ENCODE peak calls at places on chromosomes 2 and 18, in nine cellular contexts. L is NT2/D1; J is IMR-90; G is kidney; K is naive thymus-derived CD4-positive, alpha-beta T cell; R is Peyer's patch; C is CD4-positive, alpha-beta memory T cell; M is body of pancreas; Q is stomach. A is an unnamed sample. For H3K4me1 and H3K36me3, the result is how much of the 10 kb centered on the place peaks cover.

GRCh38 chr18:7466190-7466589 is 100.9 kb upstream of the PTPRM start:
- DNase-seq in L (no peak), J (no peak), G (no peak), K (no peak), R (no peak), C (no peak), M (no peak), Q (no peak), A (no peak)

GRCh38 chr2:121073320-121074210 is 211.4 kb downstream of the TFCP2L1 start:
- DNase-seq in L (no peak), J (no peak), G (no peak), K (no peak), R (no peak), C (no peak), M (no peak), Q (no peak), A (no peak)

GRCh38 chr18:5603153-5603552 is 59.4 kb upstream of the EPB41L3 start:
- DNase-seq in L (no peak), J (no peak), G (no peak), K (no peak), R (no peak), C (no peak), M (no peak), Q (no peak), A (no peak)

GRCh38 chr2:201257941-201258665 is 2.2 kb upstream of the CASP8 start:
- DNase-seq in L (peak), J (peak), G (peak), K (peak), R (peak), C (peak), M (peak), Q (peak), A (no peak)

GRCh38 chr2:155643056-155643775 is 689.3 kb downstream of the NR4A2 start:
- DNase-seq in L (no peak), J (no peak), G (no peak), K (no peak), R (no peak), C (no peak), M (no peak), Q (no peak), A (no peak)

GRCh38 chr18:45733535-45733934 is 9.6 kb downstream of the SLC14A1 start:
- DNase-seq in L (no peak), J (no peak), G (no peak), K (no peak), R (no peak), C (no peak), M (no peak), Q (no peak), A (no peak)

GRCh38 chr18:57542801-57543427 is 43.6 kb downstream of the FECH start:
- DNase-seq in L (no peak), J (peak), G (no peak), K (no peak), R (no peak), C (no peak), M (no peak), Q (no peak), A (no peak)

GRCh38 chr2:65055427-65056214 is 595 bp upstream of the CEP68 start:
- DNase-seq in L (no peak), J (no peak), G (peak), K (no peak), R (no peak), C (no peak), M (peak), Q (peak), A (no peak)

GRCh38 chr2:240236217-240237111 is 96.0 kb upstream of the OTOS start:
- DNase-seq in L (no peak), J (no peak), G (peak), K (no peak), R (peak), C (no peak), M (peak), Q (no peak), A (no peak)

GRCh38 chr2:168500516-168500915 is 44.4 kb downstream of the CERS6 start:
- DNase-seq in L (no peak), J (no peak), G (no peak), K (no peak), R (no peak), C (no peak), M (no peak), Q (no peak), A (no peak)

GRCh38 chr18:33560686-33561370 is 17.2 kb upstream of the ASXL3 start:
- DNase-seq in L (no peak), J (peak), G (no peak), K (no peak), R (no peak), C (no peak), M (no peak), Q (no peak), A (peak)

GRCh38 chr18:75160315-75160714 is 48.6 kb downstream of the PTGR3 start:
- DNase-seq in L (no peak), J (no peak), G (no peak), K (no peak), R (no peak), C (no peak), M (no peak), Q (no peak), A (no peak)

GRCh38 chr2:25265802-25266201 is 75.9 kb downstream of the DNMT3A start:
- DNase-seq in L (no peak), J (no peak), G (no peak), K (no peak), R (no peak), C (no peak), M (no peak), Q (no peak), A (no peak)

GRCh38 chr2:113203217-113203530 is 29.4 kb downstream of the PSD4 start:
- DNase-seq in L (no peak), J (peak), G (no peak), K (no peak), R (peak), C (no peak), M (no peak), Q (no peak), A (no peak)

GRCh38 chr18:24161304-24161703 is 22.4 kb downstream of the CABYR start:
- DNase-seq in L (no peak), J (no peak), G (no peak), K (no peak), R (no peak), C (no peak), M (no peak), Q (no peak), A (no peak)

GRCh38 chr2:18991177-18992168 is 366.9 kb downstream of the OSR1 start:
- DNase-seq in L (no peak), J (peak), G (no peak), K (no peak), R (peak), C (no peak), M (peak), Q (peak), A (no peak)

GRCh38 chr2:37390777-37391176 is 46.3 kb downstream of the QPCT start:
- DNase-seq in L (no peak), J (no peak), G (no peak), K (no peak), R (no peak), C (no peak), M (no peak), Q (no peak), A (no peak)

GRCh38 chr2:191748528-191749180 is 70.7 kb downstream of the NABP1 start:
- DNase-seq in L (no peak), J (peak), G (no peak), K (no peak), R (no peak), C (no peak), M (no peak), Q (no peak), A (no peak)

GRCh38 chr2:86832334-86833096 is 29.2 kb downstream of the CD8B start:
- DNase-seq in L (no peak), J (no peak), G (no peak), K (no peak), R (no peak), C (no peak), M (no peak), Q (no peak), A (no peak)
- H3K4me1 ChIP-seq in L (under half), J (under half), G (under half), K (under half), R (under half), C (under half), M (under half), Q (under half), A (under half)

GRCh38 chr2:85784474-85784986 is 30.7 kb downstream of the ATOH8 start:
- DNase-seq in L (no peak), J (no peak), G (no peak), K (no peak), R (no peak), C (no peak), M (no peak), Q (no peak), A (no peak)
- H3K36me3 ChIP-seq in L (under half), J (under half), G (under half), K (under half), R (under half), C (under half), M (under half), Q (under half), A (under half)

GRCh38 chr2:149136111-149136510 is 97.6 kb downstream of the LYPD6B start:
- DNase-seq in L (no peak), J (no peak), G (no peak), K (no peak), R (no peak), C (no peak), M (no peak), Q (no peak), A (no peak)
- H3K4me1 ChIP-seq in L (under half), J (under half), G (under half), K (under half), R (under half), C (under half), M (under half), Q (under half), A (under half)

DNA sequence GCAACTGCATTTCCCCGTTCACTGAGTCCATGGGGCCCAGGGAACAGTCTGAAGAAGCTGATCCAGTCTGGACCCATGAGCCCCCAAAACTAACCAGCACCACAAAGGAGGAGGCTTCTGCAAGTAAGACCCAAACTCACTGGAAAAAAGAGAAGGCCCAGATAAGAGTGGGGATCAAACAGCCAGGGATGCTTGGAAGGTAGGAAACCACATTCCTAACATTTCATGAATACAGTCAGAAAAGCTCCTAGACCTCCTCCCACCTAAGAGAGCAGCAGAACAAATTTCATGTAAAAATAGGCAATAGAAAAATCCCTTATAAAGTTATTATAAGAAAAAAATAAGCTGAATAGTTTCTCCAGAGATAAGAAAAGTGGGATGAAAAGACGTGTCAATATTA is 30.3 kb downstream of the TUBB6 start:
- DNase-seq in L (no peak), J (no peak), G (no peak), K (no peak), R (no peak), C (no peak), M (no peak), Q (no peak), A (no peak)
- H3K36me3 ChIP-seq in L (under half), J (under half), G (under half), K (half or more), R (under half), C (under half), M (under half), Q (half or more), A (half or more)

GRCh38 chr2:46394649-46395510 is 84.5 kb upstream of the TMEM247 start:
- DNase-seq in L (no peak), J (no peak), G (no peak), K (no peak), R (no peak), C (no peak), M (no peak), Q (no peak), A (no peak)
- H3K4me1 ChIP-seq in L (under half), J (under half), G (under half), K (under half), R (under half), C (under half), M (under half), Q (under half), A (under half)

DNA sequence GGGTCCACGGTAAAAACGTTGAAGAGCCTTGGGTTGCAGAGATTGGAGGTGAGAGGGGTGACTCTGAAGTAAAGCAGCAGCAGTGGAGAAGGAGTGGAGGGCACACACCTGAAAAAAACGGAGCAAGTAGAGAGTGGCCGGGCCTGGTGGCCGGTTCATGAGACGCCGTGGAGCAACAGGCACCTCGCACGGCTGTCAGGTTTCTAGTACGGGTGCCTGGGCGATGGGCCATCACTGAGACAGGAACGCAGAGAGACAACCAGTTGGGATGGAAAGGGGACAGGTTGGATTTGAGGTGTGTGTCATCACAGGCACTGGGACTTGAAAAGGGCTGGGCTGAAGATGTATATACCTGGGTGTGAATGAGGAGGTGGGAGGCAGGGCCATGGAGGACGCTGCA is 104.2 kb downstream of the MTCL1 start:
- DNase-seq in L (no peak), J (no peak), G (no peak), K (no peak), R (no peak), C (no peak), M (no peak), Q (no peak), A (no peak)
- H3K36me3 ChIP-seq in L (half or more), J (under half), G (under half), K (under half), R (under half), C (under half), M (under half), Q (under half), A (under half)

GRCh38 chr2:101147062-101147461 is 4.1 kb downstream of the TBC1D8 start:
- DNase-seq in L (no peak), J (no peak), G (no peak), K (no peak), R (no peak), C (no peak), M (no peak), Q (no peak), A (no peak)
- H3K4me1 ChIP-seq in L (under half), J (under half), G (under half), K (under half), R (under half), C (under half), M (half or more), Q (half or more), A (under half)

GRCh38 chr2:54646170-54646927 is 77.1 kb upstream of the EML6 start:
- DNase-seq in L (no peak), J (no peak), G (no peak), K (no peak), R (no peak), C (no peak), M (no peak), Q (no peak), A (no peak)
- H3K36me3 ChIP-seq in L (half or more), J (half or more), G (half or more), K (half or more), R (under half), C (half or more), M (under half), Q (half or more), A (half or more)

DNA sequence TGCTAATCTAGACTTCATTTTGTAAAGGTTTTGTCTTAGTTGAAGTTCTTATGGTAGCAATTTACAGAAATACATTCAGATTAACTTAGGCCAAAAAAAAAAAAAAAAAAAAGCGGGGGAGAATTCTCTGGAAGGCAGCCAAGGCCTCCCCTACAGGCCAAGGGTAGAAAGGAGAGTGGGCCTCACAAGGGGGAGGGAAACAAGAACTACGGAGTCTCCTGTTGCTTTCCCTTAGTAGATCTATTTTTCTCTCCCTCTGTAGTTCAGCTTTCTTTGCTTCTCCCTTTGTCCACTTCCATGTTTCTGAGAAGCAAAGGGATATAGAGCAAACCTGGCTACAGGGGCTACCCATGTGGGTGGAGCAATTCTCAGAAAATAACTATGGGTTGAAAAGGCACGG is 2.4 kb upstream of the STK11IP start:
- DNase-seq in L (no peak), J (peak), G (no peak), K (no peak), R (no peak), C (no peak), M (no peak), Q (no peak), A (peak)
- H3K4me1 ChIP-seq in L (under half), J (under half), G (under half), K (under half), R (under half), C (under half), M (under half), Q (under half), A (under half)

GRCh38 chr18:50274941-50275340 is 6.4 kb downstream of the MBD1 start:
- DNase-seq in L (no peak), J (no peak), G (no peak), K (no peak), R (no peak), C (no peak), M (no peak), Q (no peak), A (no peak)
- H3K36me3 ChIP-seq in L (half or more), J (half or more), G (half or more), K (half or more), R (under half), C (half or more), M (under half), Q (half or more), A (half or more)

A was measured in HAP-1.